ENCODE peak calls at places on chromosomes 1 and 21, in five cellular contexts. N is heart right ventricle, H is GM10248, W is stomach, O is lower lobe of right lung. M is an unnamed sample.

GRCh38 chr1:199741586-199741985 is 285.9 kb upstream of the NR5A2 start:
- DNase-seq in N (no peak), H (no peak), W (no peak), O (no peak), M (no peak)

GRCh38 chr1:184351416-184351975 is 35.3 kb upstream of the C1orf21 start:
- DNase-seq in N (no peak), H (no peak), W (no peak), O (no peak), M (no peak)

GRCh38 chr21:29430581-29430980 is 131.9 kb downstream of the BACH1 start:
- DNase-seq in N (no peak), H (no peak), W (no peak), O (no peak), M (no peak)

GRCh38 chr1:98921817-98922216 is 82.8 kb downstream of the PLPPR5 start:
- DNase-seq in N (no peak), H (no peak), W (no peak), O (no peak), M (no peak)

GRCh38 chr1:20442920-20443625 is 42.9 kb downstream of the CAMK2N1 start:
- DNase-seq in N (no peak), H (no peak), W (no peak), O (no peak), M (no peak)

GRCh38 chr1:161962094-161962887 is 61.4 kb downstream of the OLFML2B start:
- DNase-seq in N (no peak), H (peak; percentile 65), W (no peak), O (no peak), M (no peak)

GRCh38 chr1:44108241-44108640 is 10.4 kb upstream of the KLF17 start:
- DNase-seq in N (no peak), H (no peak), W (no peak), O (no peak), M (no peak)

GRCh38 chr1:155466996-155467395 is 95.6 kb downstream of the ASH1L start:
- DNase-seq in N (no peak), H (no peak), W (no peak), O (no peak), M (no peak)

GRCh38 chr1:187264995-187265602 is 436.4 kb downstream of the PLA2G4A start:
- DNase-seq in N (no peak), H (no peak), W (no peak), O (no peak), M (no peak)

GRCh38 chr21:34834852-34835501 is 166.2 kb downstream of the CLIC6 start:
- DNase-seq in N (no peak), H (no peak), W (no peak), O (no peak), M (no peak)

GRCh38 chr1:33337994-33338494 is 17.1 kb upstream of the A3GALT2 start:
- DNase-seq in N (no peak), H (no peak), W (no peak), O (no peak), M (no peak)

GRCh38 chr1:145805057-145805456 is 18.8 kb downstream of the RNF115 start:
- DNase-seq in N (no peak), H (no peak), W (no peak), O (no peak), M (no peak)

GRCh38 chr1:17826165-17826488 is 71.0 kb downstream of the ACTL8 start:
- DNase-seq in N (peak; percentile 57), H (peak; percentile 55), W (peak; percentile 27), O (peak; percentile 58), M (no peak)

GRCh38 chr1:181482001-181482430 is 1.3 kb upstream of the CACNA1E start:
- DNase-seq in N (no peak), H (no peak), W (no peak), O (no peak), M (no peak)

GRCh38 chr1:64537942-64538341 is 68.0 kb downstream of the CACHD1 start:
- DNase-seq in N (no peak), H (no peak), W (no peak), O (no peak), M (no peak)

GRCh38 chr1:162357681-162358266 is 18.9 kb downstream of the SPATA46 start:
- DNase-seq in N (no peak), H (peak; percentile 52), W (no peak), O (no peak), M (no peak)

GRCh38 chr1:102431253-102431652 is 434.5 kb upstream of the OLFM3 start:
- DNase-seq in N (no peak), H (no peak), W (no peak), O (no peak), M (no peak)

GRCh38 chr1:102435483-102435882 is 438.8 kb upstream of the OLFM3 start:
- DNase-seq in N (no peak), H (no peak), W (no peak), O (no peak), M (no peak)

DNA sequence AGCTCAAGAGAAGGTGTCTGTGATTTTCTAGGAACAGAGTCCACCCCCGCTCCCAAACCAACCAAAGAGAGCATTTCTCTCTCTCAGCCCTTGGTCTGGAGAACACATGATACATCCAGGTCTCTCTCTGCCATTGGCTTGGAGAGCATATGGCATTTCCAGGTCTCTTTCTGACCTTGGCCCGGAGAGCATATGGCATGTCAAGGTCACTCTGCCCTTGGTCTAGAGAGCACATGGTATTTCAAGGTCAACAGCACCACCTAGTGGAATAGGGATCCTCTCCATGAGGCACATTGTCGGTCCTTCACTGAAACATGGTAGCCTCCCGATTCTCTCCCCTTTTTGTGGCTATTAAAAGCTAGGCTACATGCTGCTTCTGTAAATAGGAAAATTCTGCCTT is 437.7 kb upstream of the OLFM3 start:
- DNase-seq in N (no peak), H (no peak), W (no peak), O (no peak), M (no peak)
- TF ChIP-seq CTCF in N (no peak), H (peak; percentile 55), W (no peak), O (peak; percentile 18), M (no peak)

GRCh38 chr1:19109545-19109944 is 100.5 kb downstream of the UBR4 start:
- DNase-seq in N (no peak), H (no peak), W (no peak), O (no peak), M (no peak)

GRCh38 chr1:19115082-19115808 is 94.8 kb downstream of the UBR4 start:
- DNase-seq in N (no peak), H (no peak), W (no peak), O (no peak), M (no peak)

GRCh38 chr1:19110266-19110927 is 99.7 kb downstream of the UBR4 start:
- DNase-seq in N (no peak), H (no peak), W (no peak), O (no peak), M (no peak)

GRCh38 chr1:19113362-19114092 is 96.5 kb downstream of the UBR4 start:
- DNase-seq in N (no peak), H (peak; percentile 43), W (no peak), O (no peak), M (peak; percentile 56)
- TF ChIP-seq CTCF in N (peak; percentile 52), H (peak; percentile 41), W (no peak), O (peak; percentile 37), M (no peak)

GRCh38 chr21:42650441-42651421 is 2.7 kb upstream of the PDE9A start:
- DNase-seq in N (no peak), H (no peak), W (no peak), O (no peak), M (no peak)

GRCh38 chr21:42654179-42654912 is 925 bp downstream of the PDE9A start:
- DNase-seq in N (no peak), H (peak; percentile 55), W (no peak), O (peak; percentile 49), M (no peak)

GRCh38 chr21:42651515-42652401 is 1.7 kb upstream of the PDE9A start:
- DNase-seq in N (no peak), H (no peak), W (no peak), O (peak; percentile 34), M (peak; percentile 64)

GRCh38 chr21:42653492-42654061 is at the start of gene PDE9A:
- DNase-seq in N (peak; percentile 36), H (no peak), W (no peak), O (peak; percentile 49), M (peak; percentile 58)

GRCh38 chr21:42652527-42653491 is 612 bp upstream of the PDE9A start:
- DNase-seq in N (peak; percentile 65), H (no peak), W (peak; percentile 75), O (peak; percentile 84), M (no peak)
- TF ChIP-seq CTCF in N (peak; percentile 58), H (no peak), W (no peak), O (peak; percentile 64), M (peak; percentile 37)

DNA sequence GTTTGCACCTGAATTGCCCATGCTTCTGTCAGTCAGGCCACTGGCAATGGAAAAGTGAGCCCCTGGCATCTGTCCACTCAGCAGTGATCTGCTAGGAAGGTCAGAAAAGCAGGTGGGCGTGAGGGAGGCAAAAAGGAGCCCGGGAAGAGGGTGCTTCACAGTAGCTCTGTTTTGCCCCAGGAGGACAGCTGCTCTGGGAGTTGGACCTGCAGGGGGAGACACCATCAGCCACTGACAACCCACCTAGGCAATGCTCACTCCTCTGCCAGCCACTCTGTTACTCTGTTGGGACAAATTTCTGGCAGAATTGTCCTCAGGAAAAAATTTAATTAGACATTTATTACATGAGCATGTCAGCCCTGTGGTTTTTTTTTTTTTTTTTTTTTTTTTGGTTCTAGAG is 146.4 kb downstream of the LRIG2 start:
- DNase-seq in N (no peak), H (no peak), W (no peak), O (no peak), M (no peak)
- TF ChIP-seq CTCF in N (no peak), H (no peak), W (no peak), O (no peak), M (peak; percentile 26)

DNA sequence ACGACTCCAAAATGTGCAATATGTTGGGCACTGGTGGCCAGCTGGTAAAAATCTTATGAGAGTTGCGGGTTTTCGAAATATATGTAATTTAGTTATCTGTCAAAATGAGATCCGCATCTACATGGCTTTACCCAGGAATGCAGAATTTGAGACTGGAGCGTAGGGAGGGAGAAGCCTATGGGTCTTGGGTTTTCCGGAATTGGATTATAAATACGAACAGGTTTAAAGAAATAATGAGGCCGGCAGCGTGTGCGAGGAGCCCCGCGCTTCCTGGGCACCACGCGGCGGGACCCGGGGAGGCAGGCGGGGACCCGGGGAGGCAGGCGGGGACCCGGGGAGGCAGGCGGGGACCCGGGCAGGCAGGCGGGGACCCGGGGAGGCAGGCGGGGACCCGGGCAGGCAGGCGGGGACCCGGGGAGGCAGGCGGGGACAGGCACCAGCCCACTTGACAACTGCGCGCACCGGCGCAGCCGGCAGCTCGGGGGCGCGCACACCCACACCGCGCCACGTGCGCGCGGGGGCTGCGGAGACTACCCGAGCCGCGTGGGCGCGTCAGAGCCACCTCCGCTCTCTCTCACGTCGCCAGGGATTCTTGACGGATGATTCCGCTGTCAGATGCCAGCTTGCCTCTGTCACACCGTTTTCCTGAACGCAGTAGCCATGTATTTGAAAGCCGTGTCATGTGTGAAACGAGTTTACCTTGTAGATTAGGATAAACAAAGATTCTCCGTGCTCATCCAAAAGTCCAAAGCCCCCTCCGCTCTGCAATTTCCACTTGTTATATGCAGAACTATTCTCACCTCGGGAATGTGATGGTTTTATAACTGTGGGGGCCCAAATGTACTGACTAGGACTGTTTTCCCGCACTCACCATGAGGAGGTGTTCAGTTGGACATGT is 54.3 kb upstream of the HNRNPU start:
- DNase-seq in N (peak; percentile 38), H (peak; percentile 71), W (peak; percentile 26), O (peak; percentile 66), M (peak; percentile 43)
- TF ChIP-seq CTCF in N (peak; percentile 20), H (no peak), W (no peak), O (peak; percentile 32), M (peak; percentile 13)

DNA sequence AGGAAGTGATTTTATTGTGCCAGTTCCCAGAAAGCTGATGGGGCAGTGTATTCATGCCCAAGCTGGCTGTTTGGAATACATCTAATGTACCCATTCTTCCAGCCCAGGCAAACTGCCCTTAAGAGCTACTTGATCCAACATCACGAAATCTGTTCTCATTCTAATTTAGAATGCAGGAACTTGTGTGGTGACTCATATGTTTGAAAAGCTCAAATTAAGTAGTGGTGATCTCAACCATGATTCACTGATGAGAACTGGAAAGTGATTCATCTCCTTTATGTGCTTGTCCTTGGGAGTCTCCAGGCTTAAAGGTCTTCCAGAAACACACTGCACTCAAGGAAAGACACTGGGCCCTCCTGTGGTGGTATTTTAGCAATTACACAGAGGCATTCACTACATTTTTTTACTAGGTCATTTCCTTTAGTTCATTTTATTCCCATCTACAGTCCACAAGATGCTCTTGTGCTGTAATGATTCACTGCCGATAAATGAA is 65.4 kb downstream of the RPE65 start:
- DNase-seq in N (no peak), H (no peak), W (no peak), O (no peak), M (no peak)
- TF ChIP-seq CTCF in N (no peak), H (no peak), W (no peak), O (no peak), M (no peak)